ENCODE peak calls at places on chromosomes 12 and 14, in ten cellular contexts. Y is body of pancreas; L is Caco-2; A is AG09309; U is astrocyte of the spinal cord; E is Peyer's patch; O is thoracic aorta; M is RWPE1; C is activated CD8-positive, alpha-beta T cell treated with anti-CD3 and anti-CD28 coated beads for 36 hours; K is lung. G is an unnamed sample.
A peak's percentile ranks its signal among the peaks of the same experiment; 100 is the strongest.

GRCh38 chr14:54483073-54483745 is 5.6 kb downstream of the GMFB start:
- DNase-seq in L (no peak), O (no peak), U (no peak), C (no peak), Y (no peak), E (no peak), A (no peak), K (no peak), M (no peak), G (no peak)

GRCh38 chr12:53695148-53696138 is 19.6 kb upstream of the ATP5MC2 start:
- DNase-seq in K (no peak), U (peak; percentile 62), Y (peak; percentile 28), L (peak; percentile 65), A (no peak), C (peak; percentile 59), M (peak; percentile 84), O (no peak), E (no peak), G (no peak)

GRCh38 chr14:68191567-68192321 is 372.2 kb downstream of the RAD51B start:
- DNase-seq in O (no peak), Y (peak; percentile 45), U (peak; percentile 18), K (peak; percentile 34), A (no peak), M (peak; percentile 34), C (no peak), E (no peak), L (peak; percentile 45), G (no peak)

GRCh38 chr12:124399622-124400021 is 104.7 kb downstream of the RFLNA start:
- DNase-seq in U (no peak), L (no peak), Y (no peak), M (no peak), C (peak; percentile 42), A (no peak), E (no peak), K (no peak), O (no peak), G (no peak)

GRCh38 chr12:55736780-55737580 is 5.9 kb upstream of the GDF11 start:
- DNase-seq in L (peak; percentile 81), O (no peak), M (peak; percentile 22), E (peak; percentile 76), C (peak; percentile 83), U (peak; percentile 70), Y (peak; percentile 90), K (peak; percentile 79), A (no peak), G (no peak)

GRCh38 chr12:46491548-46491947 is 119.0 kb upstream of the SLC38A2 start:
- DNase-seq in K (no peak), M (no peak), U (no peak), E (no peak), A (no peak), C (no peak), Y (no peak), O (no peak), L (no peak), G (no peak)

GRCh38 chr14:102080183-102081080 is 6.4 kb downstream of the HSP90AA1 start:
- DNase-seq in L (no peak), M (no peak), K (no peak), E (no peak), U (no peak), C (no peak), Y (no peak), O (no peak), A (no peak), G (peak; percentile 13)

GRCh38 chr12:53061404-53062010 is 11.6 kb downstream of the TNS2 start:
- DNase-seq in L (peak; percentile 43), K (peak; percentile 81), M (no peak), U (no peak), Y (peak; percentile 95), A (no peak), C (no peak), E (no peak), O (no peak), G (peak; percentile 83)

GRCh38 chr12:130993759-130994670 is 40.3 kb downstream of the ADGRD1 start:
- DNase-seq in U (no peak), L (no peak), M (no peak), E (no peak), C (no peak), A (no peak), K (peak; percentile 39), Y (no peak), O (no peak), G (no peak)

GRCh38 chr12:29673346-29673745 is 110.4 kb downstream of the TMTC1 start:
- DNase-seq in Y (no peak), O (no peak), A (no peak), C (no peak), E (no peak), L (no peak), K (no peak), M (no peak), U (peak; percentile 41), G (no peak)

GRCh38 chr12:124786065-124786964 is 77.3 kb downstream of the SCARB1 start:
- DNase-seq in O (peak; percentile 70), A (peak; percentile 55), K (peak; percentile 93), L (no peak), U (peak; percentile 88), C (no peak), M (no peak), E (no peak), Y (peak; percentile 73), G (no peak)

GRCh38 chr12:45121224-45121623 is 70.3 kb upstream of the DBX2 start:
- DNase-seq in K (no peak), O (no peak), M (no peak), E (no peak), A (no peak), L (no peak), Y (no peak), U (no peak), C (no peak), G (no peak)
- TF ChIP-seq CTCF in K (no peak), O (no peak), M (no peak), E (no peak), A (no peak), L (peak; percentile 40), Y (no peak), U (no peak), C (no peak), G (no peak)

DNA sequence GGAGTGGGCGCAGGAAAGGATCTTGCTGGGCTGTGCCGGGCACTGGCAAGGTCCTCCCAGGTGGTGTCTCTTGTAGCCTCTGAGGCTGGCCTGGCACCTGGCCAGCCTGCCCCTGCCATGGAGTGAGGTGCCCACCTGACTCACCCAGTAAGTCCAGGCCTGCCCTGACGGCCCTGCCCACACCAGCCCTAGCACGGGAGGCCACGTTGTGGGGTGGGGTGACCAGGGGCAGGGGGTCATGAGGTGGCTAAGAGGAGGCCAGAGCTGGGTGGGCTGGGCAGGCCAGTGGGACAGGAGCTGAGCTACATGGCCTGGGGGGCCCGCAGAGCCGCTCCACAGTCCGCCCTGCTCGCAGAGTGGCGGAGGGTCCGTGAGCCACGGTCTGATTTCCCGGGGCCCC is 45.4 kb downstream of the KIF26A start:
- DNase-seq in A (no peak), L (no peak), C (no peak), O (no peak), K (no peak), E (no peak), Y (no peak), M (no peak), U (no peak), G (no peak)
- TF ChIP-seq CTCF in A (no peak), L (no peak), C (no peak), O (no peak), K (no peak), E (no peak), Y (no peak), M (no peak), U (no peak), G (no peak)

GRCh38 chr14:99325591-99325990 is 53.6 kb upstream of the BCL11B start:
- DNase-seq in Y (no peak), U (no peak), E (no peak), K (peak; percentile 26), C (no peak), M (no peak), O (no peak), L (no peak), A (no peak), G (peak; percentile 36)

GRCh38 chr14:99327458-99328250 is 55.7 kb upstream of the BCL11B start:
- DNase-seq in A (no peak), L (peak; percentile 78), Y (no peak), U (no peak), E (no peak), C (no peak), O (no peak), M (peak; percentile 78), K (no peak), G (peak; percentile 55)

GRCh38 chr14:99325016-99325415 is 53.0 kb upstream of the BCL11B start:
- DNase-seq in O (no peak), A (no peak), K (no peak), M (no peak), Y (no peak), C (no peak), U (no peak), L (no peak), E (no peak), G (no peak)

GRCh38 chr14:99326041-99326710 is 54.2 kb upstream of the BCL11B start:
- DNase-seq in E (no peak), C (no peak), U (no peak), Y (no peak), O (no peak), A (no peak), L (no peak), M (no peak), K (peak; percentile 5), G (peak; percentile 51)

GRCh38 chr14:99327050-99327449 is 55.1 kb upstream of the BCL11B start:
- DNase-seq in E (no peak), Y (no peak), M (no peak), U (no peak), A (no peak), K (no peak), L (no peak), C (no peak), O (no peak), G (peak; percentile 25)
- TF ChIP-seq CTCF in E (no peak), Y (no peak), M (no peak), U (no peak), A (no peak), K (no peak), L (peak; percentile 12), C (no peak), O (no peak), G (peak; percentile 20)

GRCh38 chr14:21091784-21092146 is 6.7 kb downstream of the ZNF219 start:
- DNase-seq in E (no peak), C (no peak), L (no peak), M (no peak), O (no peak), U (no peak), K (no peak), A (no peak), Y (no peak), G (no peak)

GRCh38 chr14:21089877-21090193 is 8.6 kb downstream of the ZNF219 start:
- DNase-seq in E (no peak), M (no peak), Y (no peak), U (no peak), O (no peak), C (no peak), K (no peak), A (no peak), L (no peak), G (no peak)

GRCh38 chr14:21089271-21089670 is 9.2 kb downstream of the ZNF219 start:
- DNase-seq in U (no peak), E (no peak), L (no peak), M (no peak), O (no peak), A (no peak), Y (no peak), C (no peak), K (no peak), G (no peak)

GRCh38 chr14:21090940-21091663 is 7.4 kb downstream of the ZNF219 start:
- DNase-seq in E (no peak), O (no peak), C (no peak), K (no peak), L (no peak), U (no peak), A (no peak), Y (no peak), M (no peak), G (no peak)

GRCh38 chr14:21090194-21090939 is 8.1 kb downstream of the ZNF219 start:
- DNase-seq in Y (peak; percentile 50), M (no peak), U (no peak), L (no peak), K (no peak), O (no peak), A (no peak), E (no peak), C (peak; percentile 57), G (no peak)
- TF ChIP-seq CTCF in Y (peak; percentile 14), M (peak; percentile 11), U (peak; percentile 60), L (peak; percentile 39), K (no peak), O (peak; percentile 46), A (peak; percentile 54), E (peak; percentile 59), C (peak; percentile 72), G (peak; percentile 79)

G was measured in chondrocyte.